ENCODE peak calls at places on chromosomes 13 and 19, in seven cellular contexts. Z, X, G, O, E, U and W are unnamed samples.
A peak's percentile ranks its signal among the peaks of the same experiment; 100 is the strongest.

GRCh38 chr19:39544201-39544903 is 4.4 kb upstream of the EID2 start:
- DNase-seq in G (no peak), E (peak; percentile 13), O (peak; percentile 27), U (no peak), Z (no peak), X (no peak), W (peak; percentile 32)

GRCh38 chr19:14674764-14675163 is at the start of gene ADGRE3:
- DNase-seq in Z (no peak), O (peak; percentile 5), G (no peak), X (no peak), U (no peak), E (no peak), W (no peak)

GRCh38 chr13:44068169-44068568 is 188.5 kb downstream of the LACC1 start:
- DNase-seq in G (no peak), Z (no peak), U (peak; percentile 71), E (peak; percentile 77), O (peak; percentile 75), X (no peak), W (peak; percentile 27)

GRCh38 chr19:399370-399769 is 9.6 kb downstream of the C2CD4C start:
- DNase-seq in G (no peak), E (no peak), X (no peak), U (no peak), O (no peak), Z (peak; percentile 67), W (no peak)

GRCh38 chr19:1935484-1936208 is 5.3 kb upstream of the CSNK1G2 start:
- DNase-seq in X (no peak), O (peak; percentile 52), Z (no peak), G (no peak), U (peak; percentile 8), E (peak; percentile 28), W (peak; percentile 84)

GRCh38 chr19:30719189-30719990 is 347.2 kb downstream of the ZNF536 start:
- DNase-seq in O (peak; percentile 6), E (no peak), G (no peak), U (peak; percentile 2), X (no peak), Z (peak; percentile 82), W (peak; percentile 13)

GRCh38 chr13:50387124-50387581 is 371.9 kb downstream of the KCNRG start:
- DNase-seq in O (peak; percentile 41), Z (peak; percentile 68), G (peak; percentile 26), X (peak; percentile 53), U (peak; percentile 55), E (peak; percentile 42), W (peak; percentile 16)

GRCh38 chr13:22114630-22115311 is 443.9 kb downstream of the FGF9 start:
- DNase-seq in G (no peak), E (peak; percentile 78), Z (no peak), X (no peak), O (no peak), U (no peak), W (no peak)

GRCh38 chr19:4379383-4380253 is 20.7 kb downstream of the SH3GL1 start:
- DNase-seq in Z (peak; percentile 95), E (peak; percentile 59), G (no peak), U (peak; percentile 33), X (no peak), O (peak; percentile 60), W (peak; percentile 73)

GRCh38 chr13:82480415-82480814 is 1401.9 kb downstream of the SLITRK1 start:
- DNase-seq in O (peak; percentile 2), X (no peak), Z (no peak), E (no peak), G (no peak), U (no peak), W (peak; percentile 3)
- TF ChIP-seq CTCF in O (peak; percentile 25), X (no peak), Z (no peak), E (no peak), G (no peak), U (peak; percentile 22), W (peak; percentile 41)

DNA sequence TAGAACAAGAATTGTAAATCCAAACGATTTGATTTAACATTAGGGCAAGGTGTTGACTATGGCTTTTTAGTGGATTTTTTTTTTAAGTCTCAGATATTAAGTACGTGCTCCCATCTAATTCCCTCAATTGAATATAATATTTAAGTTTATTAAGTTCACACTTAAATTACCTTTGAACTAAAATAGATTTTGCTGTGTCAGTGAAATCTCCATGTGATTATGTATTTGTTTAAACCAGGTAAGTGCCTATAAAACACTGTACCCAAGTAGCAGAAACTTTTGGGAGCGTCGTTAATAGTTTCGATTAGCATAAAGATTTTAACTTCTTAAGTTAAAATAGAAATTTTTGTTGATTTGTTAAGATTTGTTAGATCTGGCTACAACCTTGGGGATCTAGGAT is 1.6 kb downstream of the CLN5 start:
- DNase-seq in Z (no peak), U (no peak), E (no peak), G (no peak), X (no peak), O (no peak), W (no peak)
- H3K4me3 ChIP-seq in Z (peak overlapping the region; percentile 94), U (no peak overlapping the region), E (no peak overlapping the region), G (peak overlapping the region; percentile 68), X (no peak overlapping the region), O (no peak overlapping the region), W (peak overlapping the region; percentile 91)

GRCh38 chr13:97849305-97849704 is 104.2 kb upstream of the IPO5 start:
- DNase-seq in G (no peak), X (no peak), U (peak; percentile 37), O (peak; percentile 26), Z (no peak), E (peak; percentile 52), W (peak; percentile 40)
- TF ChIP-seq CTCF in G (no peak), X (peak; percentile 38), U (peak; percentile 53), O (peak; percentile 44), Z (no peak), E (peak; percentile 58), W (peak; percentile 52)

GRCh38 chr19:58440556-58440955 is 603 bp upstream of the ZNF132 start:
- DNase-seq in X (no peak), G (no peak), Z (no peak), O (no peak), E (no peak), U (no peak), W (no peak)
- H3K4me3 ChIP-seq in X (no peak overlapping the region), G (peak overlapping the region; percentile 72), Z (peak overlapping the region; percentile 87), O (peak overlapping the region; percentile 80), E (peak overlapping the region; percentile 59), U (peak overlapping the region; percentile 71), W (peak overlapping the region; percentile 91)

GRCh38 chr13:114023716-114024602 is 50.1 kb upstream of the C13orf46 start:
- DNase-seq in G (no peak), X (no peak), U (no peak), Z (no peak), O (no peak), E (no peak), W (no peak)

GRCh38 chr13:114022876-114023275 is 49.0 kb upstream of the C13orf46 start:
- DNase-seq in G (no peak), E (no peak), Z (no peak), U (no peak), O (no peak), X (no peak), W (no peak)

GRCh38 chr13:114020750-114021463 is 47.0 kb upstream of the C13orf46 start:
- DNase-seq in X (no peak), E (no peak), Z (no peak), O (no peak), U (no peak), G (no peak), W (no peak)

GRCh38 chr13:114022309-114022669 is 48.4 kb upstream of the C13orf46 start:
- DNase-seq in X (no peak), G (no peak), O (no peak), Z (no peak), E (no peak), U (no peak), W (no peak)

DNA sequence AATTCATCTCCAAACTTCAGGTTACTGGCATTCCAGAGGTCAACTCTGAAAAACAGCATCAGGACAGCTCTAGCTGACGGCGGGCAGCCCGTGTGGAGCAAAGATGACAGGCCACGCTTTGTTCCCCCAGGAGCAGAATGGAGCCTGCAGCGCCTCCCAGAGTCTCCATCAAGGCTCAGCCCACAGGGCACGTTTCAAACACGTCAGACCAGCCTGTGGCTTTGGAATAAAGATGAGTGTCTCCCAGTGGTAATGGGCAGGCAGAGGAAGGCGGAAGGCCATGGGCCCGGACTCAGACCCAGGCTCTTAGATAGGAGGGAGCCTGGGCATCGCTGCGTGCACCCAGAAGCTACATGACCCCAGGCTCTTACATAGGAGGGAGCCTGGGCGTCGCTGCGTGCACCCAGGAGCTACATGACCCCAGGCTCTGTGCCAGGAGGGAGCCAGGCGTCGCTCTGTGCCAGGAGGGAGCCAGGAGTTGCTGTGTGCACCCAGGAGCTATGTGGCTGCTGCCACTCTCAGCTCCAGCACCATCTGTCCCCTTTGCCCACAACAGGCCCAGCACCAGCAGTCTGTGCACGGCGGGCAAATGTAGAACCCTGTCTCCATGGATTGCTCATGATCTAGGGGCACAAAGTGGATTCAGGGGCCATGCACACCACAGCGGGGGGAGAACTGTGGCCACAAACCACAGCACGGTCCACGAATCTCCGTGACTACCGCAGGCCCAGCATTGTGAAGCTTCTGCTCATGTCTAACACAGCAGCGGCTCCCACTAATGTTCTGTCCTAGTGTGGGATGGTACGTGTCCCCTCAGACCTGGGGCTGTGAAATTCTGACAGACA is 47.8 kb upstream of the C13orf46 start:
- DNase-seq in G (no peak), X (no peak), U (no peak), O (no peak), Z (no peak), E (no peak), W (no peak)
- TF ChIP-seq CTCF in G (no peak), X (no peak), U (no peak), O (no peak), Z (no peak), E (no peak), W (no peak)

GRCh38 chr19:13138171-13138915 is 11.8 kb downstream of the STX10 start:
- DNase-seq in O (no peak), Z (no peak), G (no peak), U (no peak), E (no peak), X (no peak), W (no peak)

GRCh38 chr19:13135068-13136062 is 14.8 kb downstream of the STX10 start:
- DNase-seq in U (no peak), G (no peak), O (no peak), E (no peak), Z (no peak), X (no peak), W (no peak)

GRCh38 chr19:13137290-13137794 is 12.8 kb downstream of the STX10 start:
- DNase-seq in G (no peak), Z (no peak), O (no peak), E (no peak), X (no peak), U (no peak), W (no peak)

GRCh38 chr19:13139633-13140311 is 10.4 kb downstream of the STX10 start:
- DNase-seq in U (no peak), O (no peak), Z (no peak), G (no peak), X (no peak), E (no peak), W (no peak)

GRCh38 chr19:13138916-13139198 is 11.3 kb downstream of the STX10 start:
- DNase-seq in U (no peak), G (no peak), Z (no peak), X (no peak), E (no peak), O (no peak), W (no peak)
- H3K4me3 ChIP-seq in U (no peak overlapping the region), G (no peak overlapping the region), Z (no peak overlapping the region), X (no peak overlapping the region), E (no peak overlapping the region), O (no peak overlapping the region), W (no peak overlapping the region)